ENCODE peak calls at places on chromosomes 12 and 14, in four cellular contexts. O, R, G and K are unnamed samples.

GRCh38 chr12:59615392-59616165 is 19.8 kb downstream of the SLC16A7 start:
- DNase-seq in G (no peak), O (no peak), R (no peak), K (no peak)

GRCh38 chr14:99471731-99472130 is 8.9 kb downstream of the SETD3 start:
- DNase-seq in R (no peak), G (no peak), O (no peak), K (no peak)

GRCh38 chr14:24241829-24242443 is 487 bp downstream of the TINF2 start:
- DNase-seq in R (peak), O (no peak), G (peak), K (peak)

GRCh38 chr14:21924479-21924878 is 250.9 kb upstream of the OR4E1 start:
- DNase-seq in G (no peak), R (no peak), O (peak), K (no peak)

GRCh38 chr12:91921555-91921954 is 224.1 kb downstream of the BTG1 start:
- DNase-seq in R (no peak), G (no peak), O (no peak), K (no peak)

GRCh38 chr14:105042813-105043212 is 21.9 kb upstream of the CDCA4 start:
- DNase-seq in G (no peak), R (no peak), O (no peak), K (no peak)

GRCh38 chr14:31243860-31244259 is 36.3 kb upstream of the HECTD1 start:
- DNase-seq in G (no peak), R (no peak), O (no peak), K (no peak)

GRCh38 chr14:90495357-90496276 is 98.8 kb downstream of the CALM1 start:
- DNase-seq in O (no peak), R (peak), G (peak), K (peak)

GRCh38 chr12:69026341-69026740 is 93.4 kb upstream of the CPM start:
- DNase-seq in O (no peak), R (no peak), G (no peak), K (no peak)

GRCh38 chr12:71046215-71046614 is 111.6 kb downstream of the TSPAN8 start:
- DNase-seq in O (no peak), R (no peak), G (no peak), K (no peak)

GRCh38 chr12:102958073-102958829 is 777 bp downstream of the ASCL1 start:
- DNase-seq in O (no peak), G (no peak), R (no peak), K (no peak)

GRCh38 chr12:65999564-66000280 is 130.8 kb downstream of the LLPH start:
- DNase-seq in O (no peak), G (no peak), R (no peak), K (no peak)

GRCh38 chr14:79781882-79782281 is 429.4 kb downstream of the DIO2 start:
- DNase-seq in O (no peak), R (no peak), G (no peak), K (no peak)

GRCh38 chr14:35814371-35815005 is 5.4 kb upstream of the RALGAPA1 start:
- DNase-seq in G (peak), R (peak), O (no peak), K (peak)

GRCh38 chr12:95804296-95804695 is 13.7 kb upstream of the NTN4 start:
- DNase-seq in O (no peak), G (no peak), R (no peak), K (no peak)

GRCh38 chr12:85310456-85311076 is 30.5 kb downstream of the ALX1 start:
- DNase-seq in R (no peak), O (no peak), G (no peak), K (no peak)

GRCh38 chr14:78018283-78018682 is 151.9 kb upstream of the NRXN3 start:
- DNase-seq in O (no peak), R (no peak), G (no peak), K (no peak)

GRCh38 chr12:34218193-34219045 is 196.1 kb downstream of the ALG10 start:
- DNase-seq in O (peak), G (peak), R (peak), K (peak)

GRCh38 chr12:76549131-76549530 is 10.4 kb downstream of the OSBPL8 start:
- DNase-seq in R (no peak), O (no peak), G (no peak), K (no peak)

GRCh38 chr14:23138173-23138535 is 19.1 kb upstream of the CEBPE start:
- DNase-seq in R (no peak), G (no peak), O (no peak), K (no peak)

GRCh38 chr12:74537707-74538385 is at the start of gene ATXN7L3B:
- DNase-seq in O (peak), R (peak), G (peak), K (peak)

GRCh38 chr12:7122876-7123769 is 5.6 kb downstream of the RBP5 start:
- DNase-seq in R (no peak), O (no peak), G (peak), K (no peak)

GRCh38 chr14:91249841-91250616 is 5.5 kb upstream of the GPR68 start:
- DNase-seq in R (peak), O (peak), G (peak), K (no peak)

GRCh38 chr14:51674294-51675002 is 22.7 kb downstream of the FRMD6 start:
- DNase-seq in R (no peak), G (no peak), O (no peak), K (no peak)

GRCh38 chr14:71142375-71143038 is 235.2 kb downstream of the PCNX1 start:
- DNase-seq in O (peak), G (no peak), R (no peak), K (no peak)

GRCh38 chr12:16325426-16325825 is 22.0 kb upstream of the MGST1 start:
- DNase-seq in R (no peak), O (no peak), G (no peak), K (no peak)
- TF ChIP-seq TARDBP in R (no peak), O (no peak), G (no peak), K (no peak)

GRCh38 chr14:68961361-68961760 is 17.7 kb downstream of the ACTN1 start:
- DNase-seq in O (no peak), G (no peak), R (no peak), K (no peak)

GRCh38 chr14:68960123-68960522 is 19.0 kb downstream of the ACTN1 start:
- DNase-seq in R (no peak), O (no peak), G (no peak), K (no peak)

GRCh38 chr14:68962681-68963080 is 16.4 kb downstream of the ACTN1 start:
- DNase-seq in O (no peak), G (no peak), R (no peak), K (no peak)

GRCh38 chr14:68964300-68965093 is 14.6 kb downstream of the ACTN1 start:
- DNase-seq in R (no peak), O (no peak), G (no peak), K (no peak)

GRCh38 chr14:68961781-68962584 is 17.1 kb downstream of the ACTN1 start:
- DNase-seq in O (no peak), R (no peak), G (peak), K (peak)
- TF ChIP-seq TARDBP in O (no peak), R (no peak), G (no peak), K (no peak)

GRCh38 chr12:52542785-52543318 is 10.1 kb downstream of the KRT71 start:
- DNase-seq in R (no peak), G (no peak), O (no peak), K (no peak)

GRCh38 chr12:52546126-52546525 is 6.8 kb downstream of the KRT71 start:
- DNase-seq in G (peak), O (no peak), R (no peak), K (no peak)

GRCh38 chr12:52541709-52542108 is 11.2 kb downstream of the KRT71 start:
- DNase-seq in R (no peak), G (no peak), O (no peak), K (no peak)

GRCh38 chr12:52542157-52542556 is 10.8 kb downstream of the KRT71 start:
- DNase-seq in R (no peak), O (no peak), G (no peak), K (no peak)

DNA sequence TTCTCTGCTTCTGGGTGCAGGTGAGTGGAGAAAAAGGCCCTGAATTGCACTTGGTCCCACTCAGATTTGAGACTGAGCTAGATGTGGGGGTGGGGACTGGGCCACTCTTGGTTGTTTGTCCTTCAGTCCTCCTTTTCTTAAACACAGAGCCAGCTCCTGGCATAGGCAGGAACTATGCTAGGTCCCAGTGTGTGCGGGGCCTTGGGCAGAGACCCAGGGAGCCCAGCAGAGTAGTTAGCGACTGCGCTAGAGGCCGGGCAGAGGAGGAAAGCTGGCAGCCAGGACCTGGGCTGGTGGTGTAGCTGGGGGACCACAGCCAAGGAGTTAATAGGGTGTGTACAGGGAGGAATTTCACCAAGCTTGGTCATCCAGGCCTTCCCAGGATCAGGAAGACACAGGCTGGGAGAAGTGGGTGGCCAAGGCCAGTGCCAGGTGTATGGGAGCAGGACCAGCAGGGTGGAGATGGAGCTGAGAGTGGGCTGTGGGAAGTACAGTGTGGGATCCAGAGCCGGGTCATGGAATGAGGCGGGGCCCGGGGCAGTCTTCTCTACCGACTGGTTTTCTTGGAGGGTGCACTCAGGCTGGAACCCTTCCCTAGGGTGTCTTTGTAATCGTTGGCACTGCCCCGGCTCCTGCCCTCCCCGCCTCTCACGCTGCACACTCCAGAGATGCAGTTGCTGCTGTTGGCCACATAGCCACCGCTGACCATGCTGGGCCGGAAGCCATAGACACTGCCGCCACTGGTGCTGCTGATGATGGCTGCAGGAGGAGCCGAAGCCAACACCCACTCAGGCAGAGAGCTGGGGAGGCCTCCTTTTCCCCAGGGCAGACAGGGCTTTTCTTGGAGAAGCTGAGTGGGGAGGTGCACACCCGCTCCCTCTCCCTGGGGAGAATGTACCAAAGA is 8.7 kb downstream of the KRT71 start:
- DNase-seq in O (no peak), R (no peak), G (peak), K (peak)
- TF ChIP-seq TARDBP in O (no peak), R (no peak), G (no peak), K (no peak)

GRCh38 chr12:53960187-53961024 is 5.7 kb downstream of the HOXC12 start:
- DNase-seq in O (no peak), G (no peak), R (no peak), K (no peak)

GRCh38 chr12:53963005-53963404 is 8.3 kb downstream of the HOXC12 start:
- DNase-seq in G (no peak), O (no peak), R (no peak), K (no peak)

GRCh38 chr12:53959314-53959713 is 4.6 kb downstream of the HOXC12 start:
- DNase-seq in O (no peak), G (no peak), R (no peak), K (no peak)

GRCh38 chr12:53963434-53964314 is 9.0 kb downstream of the HOXC12 start:
- DNase-seq in G (peak), R (no peak), O (no peak), K (peak)

DNA sequence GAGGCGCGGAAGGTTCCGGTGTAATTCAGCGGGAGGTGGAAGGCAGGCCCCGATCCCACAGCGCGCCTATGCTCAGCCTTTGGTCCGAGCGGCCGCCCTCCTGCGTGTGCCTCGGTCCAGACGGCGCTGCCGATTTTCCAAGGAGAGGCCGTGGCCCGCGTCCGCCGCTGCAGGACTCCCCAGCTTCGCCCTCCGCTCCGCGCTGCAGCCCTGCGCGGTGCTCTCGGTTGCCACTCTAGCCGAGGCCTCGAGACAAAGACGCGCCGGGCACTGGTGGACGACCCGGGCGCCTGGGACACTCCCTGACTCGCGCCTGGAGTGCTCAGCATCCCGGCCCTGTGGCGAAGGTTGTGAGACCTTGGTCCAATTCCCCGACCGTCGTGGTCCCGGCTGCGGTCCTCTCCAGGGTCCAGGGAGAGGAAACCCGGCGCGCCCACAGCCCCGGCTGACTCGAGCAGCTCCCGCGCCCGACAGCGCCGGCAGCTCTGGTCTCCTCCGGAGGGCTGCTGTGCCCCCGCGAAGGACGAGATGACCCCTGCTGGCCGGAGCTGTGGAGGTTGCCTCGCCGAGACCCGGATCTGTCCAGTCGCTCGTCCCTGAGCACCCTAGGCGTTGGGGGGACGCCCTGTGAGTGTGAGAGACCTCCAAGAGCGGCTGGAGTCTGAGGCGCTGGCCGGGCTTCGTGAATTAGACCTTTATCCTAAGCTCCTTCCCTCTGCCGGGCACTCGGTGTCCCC is 6.5 kb downstream of the HOXC12 start:
- DNase-seq in R (no peak), O (no peak), G (no peak), K (no peak)
- TF ChIP-seq TARDBP in R (no peak), O (no peak), G (no peak), K (no peak)

GRCh38 chr12:115785548-115785947 is 491.9 kb downstream of the MED13L start:
- DNase-seq in G (no peak), O (no peak), R (no peak), K (no peak)
- TF ChIP-seq TARDBP in G (no peak), O (no peak), R (no peak), K (no peak)